ENCODE peak calls at places on chromosomes 11 and 22, in seven cellular contexts. I is WTC11, V is A549, N is IMR-90, U is K562, L is SK-N-SH, P is H1. O is an unnamed sample.

GRCh38 chr11:11968511-11969280 is 39.7 kb downstream of the DKK3 start:
- DNase-seq in I (no peak), V (no peak), N (peak), U (no peak), L (peak), P (no peak), O (no peak)

GRCh38 chr11:61541568-61541967 is 33.0 kb downstream of the LRRC10B start:
- DNase-seq in I (peak), V (peak), N (peak), U (peak), L (peak), P (no peak), O (no peak)

GRCh38 chr11:61683961-61684869 is 4.0 kb downstream of the DAGLA start:
- DNase-seq in I (no peak), V (no peak), N (peak), U (no peak), L (no peak), P (no peak), O (no peak)

GRCh38 chr11:70504246-70505020 is 106.1 kb downstream of the CTTN start:
- DNase-seq in I (no peak), V (no peak), N (no peak), U (no peak), L (no peak), P (no peak), O (no peak)

GRCh38 chr22:31250740-31251330 is 38.7 kb downstream of the LIMK2 start:
- DNase-seq in I (no peak), V (no peak), N (no peak), U (no peak), L (no peak), P (no peak), O (no peak)

GRCh38 chr11:47184711-47185304 is 1.4 kb downstream of the PACSIN3 start:
- DNase-seq in I (no peak), V (no peak), N (no peak), U (no peak), L (peak), P (no peak), O (no peak)

GRCh38 chr11:73386026-73386425 is 9.8 kb downstream of the RELT start:
- DNase-seq in I (no peak), V (no peak), N (no peak), U (peak), L (no peak), P (no peak), O (peak)

GRCh38 chr11:123479048-123479837 is 49.2 kb downstream of the GRAMD1B start:
- DNase-seq in I (no peak), V (no peak), N (no peak), U (no peak), L (no peak), P (no peak), O (peak)

GRCh38 chr22:40326905-40327735 is 19.2 kb upstream of the ADSL start:
- DNase-seq in I (no peak), V (no peak), N (peak), U (no peak), L (no peak), P (no peak), O (no peak)

GRCh38 chr11:61103851-61104423 is 1.6 kb downstream of the CD5 start:
- DNase-seq in I (no peak), V (no peak), N (no peak), U (no peak), L (no peak), P (no peak), O (no peak)

GRCh38 chr11:24738972-24739371 is 242.1 kb downstream of the LUZP2 start:
- DNase-seq in I (no peak), V (no peak), N (no peak), U (no peak), L (no peak), P (no peak), O (no peak)
- TF ChIP-seq USF2 in I (no peak), V (no peak), N (no peak), U (no peak), L (no peak), P (no peak), O (no peak)

GRCh38 chr11:82995276-82995675 is 76.4 kb downstream of the RAB30 start:
- DNase-seq in I (no peak), V (no peak), N (no peak), U (no peak), L (no peak), P (no peak), O (no peak)
- TF ChIP-seq USF2 in I (no peak), V (no peak), N (no peak), U (no peak), L (no peak), P (no peak), O (no peak)

GRCh38 chr11:13287681-13288080 is 10.1 kb downstream of the BMAL1 start:
- DNase-seq in I (no peak), V (no peak), N (no peak), U (no peak), L (no peak), P (no peak), O (no peak)
- TF ChIP-seq USF2 in I (no peak), V (no peak), N (no peak), U (no peak), L (no peak), P (no peak), O (no peak)

DNA sequence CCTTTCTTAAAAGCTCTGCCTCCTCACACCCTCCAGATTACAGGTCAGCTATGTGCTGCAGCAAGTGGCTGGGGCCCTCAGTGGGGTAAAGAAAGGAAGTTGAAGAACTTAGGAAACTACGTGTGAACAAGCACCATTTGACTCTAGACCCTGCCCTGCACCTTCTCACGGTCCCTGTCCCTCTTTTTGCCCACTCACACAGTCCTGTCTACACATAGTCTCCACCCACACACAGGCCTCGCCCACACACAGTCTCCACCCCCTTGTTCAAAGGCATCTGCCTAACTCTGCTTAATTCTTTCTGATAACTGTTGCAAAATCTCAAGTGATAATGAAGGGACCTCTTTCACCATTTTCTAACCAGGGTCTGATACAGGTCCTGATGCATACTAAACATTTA is 59.0 kb downstream of the TMPRSS5 start:
- DNase-seq in I (no peak), V (no peak), N (no peak), U (peak), L (no peak), P (no peak), O (no peak)
- TF ChIP-seq USF2 in I (no peak), V (no peak), N (no peak), U (no peak), L (no peak), P (no peak), O (no peak)

DNA sequence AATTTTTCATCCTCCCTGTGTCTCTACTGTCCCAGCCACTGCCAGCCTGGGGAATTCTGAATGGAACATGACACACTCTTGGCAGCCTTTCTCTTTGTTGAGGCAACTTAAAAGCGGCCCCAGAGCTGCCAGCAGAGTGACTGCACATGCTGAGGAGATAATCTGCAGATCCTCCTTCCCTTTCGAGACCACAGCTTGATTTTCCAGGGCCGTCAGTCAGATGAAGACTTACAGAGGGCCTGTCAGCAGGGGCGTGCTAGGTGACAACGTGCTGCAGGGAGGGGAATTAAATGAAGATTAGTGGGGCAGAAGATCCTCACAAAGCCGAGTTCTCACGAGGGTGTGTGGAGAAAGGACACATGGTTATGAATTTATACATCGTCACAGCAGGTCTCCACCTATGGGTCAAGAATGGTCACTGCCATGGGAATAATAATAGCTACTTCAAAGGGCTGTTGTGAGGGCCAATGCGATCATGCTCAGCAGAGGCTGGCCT is 193.5 kb upstream of the PITPNB start:
- DNase-seq in I (no peak), V (no peak), N (peak), U (peak), L (peak), P (no peak), O (no peak)
- TF ChIP-seq USF2 in I (no peak), V (no peak), N (no peak), U (no peak), L (no peak), P (no peak), O (no peak)

GRCh38 chr11:30109774-30110173 is 92.9 kb upstream of the KCNA4 start:
- DNase-seq in I (no peak), V (no peak), N (no peak), U (no peak), L (no peak), P (no peak), O (no peak)
- TF ChIP-seq USF2 in I (no peak), V (no peak), N (no peak), U (no peak), L (no peak), P (no peak), O (no peak)

GRCh38 chr22:50583294-50583865 is 731 bp upstream of the CHKB start:
- DNase-seq in I (no peak), V (no peak), N (no peak), U (no peak), L (no peak), P (no peak), O (no peak)
- TF ChIP-seq USF2 in I (no peak), V (no peak), N (no peak), U (no peak), L (no peak), P (no peak), O (no peak)

GRCh38 chr11:115316682-115317081 is 187.5 kb downstream of the CADM1 start:
- DNase-seq in I (no peak), V (no peak), N (no peak), U (no peak), L (no peak), P (no peak), O (no peak)
- TF ChIP-seq USF2 in I (no peak), V (no peak), N (no peak), U (no peak), L (no peak), P (no peak), O (no peak)